ENCODE peak calls at places on chromosomes 3 and 15, in five cellular contexts. H is SK-N-SH, G is HEK293T, W is K562, V is GM12878. U is an unnamed sample.

GRCh38 chr3:51075221-51075775 is 309.8 kb upstream of the MANF start:
- DNase-seq in H (no peak), G (no peak), W (no peak), V (no peak), U (no peak)

GRCh38 chr3:49805884-49806701 is 3.0 kb downstream of the INKA1 start:
- DNase-seq in H (peak), G (no peak), W (peak), V (no peak), U (no peak)

GRCh38 chr3:78476076-78476475 is 1291.7 kb downstream of the ROBO1 start:
- DNase-seq in H (no peak), G (no peak), W (no peak), V (no peak), U (no peak)

GRCh38 chr3:72421786-72422185 is 426.5 kb downstream of the SHQ1 start:
- DNase-seq in H (no peak), G (no peak), W (no peak), V (no peak), U (peak)

GRCh38 chr3:178076718-178077117 is 459.5 kb upstream of the KCNMB2 start:
- DNase-seq in H (no peak), G (no peak), W (no peak), V (no peak), U (no peak)

GRCh38 chr3:71061581-71061980 is 521.9 kb downstream of the FOXP1 start:
- DNase-seq in H (no peak), G (no peak), W (no peak), V (no peak), U (no peak)

GRCh38 chr3:96370637-96371036 is 443.8 kb upstream of the EPHA6 start:
- DNase-seq in H (no peak), G (no peak), W (no peak), V (no peak), U (no peak)

GRCh38 chr3:108552267-108553159 is 36.7 kb downstream of the CIP2A start:
- DNase-seq in H (peak), G (no peak), W (no peak), V (no peak), U (peak)

GRCh38 chr3:178629430-178630178 is 93.4 kb downstream of the KCNMB2 start:
- DNase-seq in H (no peak), G (no peak), W (no peak), V (no peak), U (no peak)

GRCh38 chr15:49182128-49182527 is 12.1 kb downstream of the GALK2 start:
- DNase-seq in H (no peak), G (no peak), W (no peak), V (no peak), U (no peak)

GRCh38 chr15:30882861-30883433 is 20.8 kb upstream of the FAN1 start:
- DNase-seq in H (no peak), G (no peak), W (no peak), V (no peak), U (no peak)

GRCh38 chr3:61177450-61177849 is 73.8 kb downstream of the FHIT start:
- DNase-seq in H (no peak), G (no peak), W (no peak), V (no peak), U (no peak)

GRCh38 chr3:126294211-126294801 is 62.9 kb downstream of the KLF15 start:
- DNase-seq in H (no peak), G (no peak), W (no peak), V (no peak), U (no peak)

GRCh38 chr3:111903067-111903511 is 44.0 kb downstream of the PHLDB2 start:
- DNase-seq in H (no peak), G (no peak), W (no peak), V (no peak), U (no peak)

GRCh38 chr3:169227911-169228310 is 435.6 kb downstream of the MECOM start:
- DNase-seq in H (no peak), G (no peak), W (no peak), V (peak), U (no peak)

GRCh38 chr3:140091143-140091542 is 156.2 kb downstream of the CLSTN2 start:
- DNase-seq in H (no peak), G (no peak), W (no peak), V (no peak), U (no peak)

GRCh38 chr3:4990061-4990460 is 10.8 kb downstream of the BHLHE40 start:
- DNase-seq in H (no peak), G (no peak), W (no peak), V (no peak), U (no peak)

GRCh38 chr3:129305592-129306091 is 27.0 kb downstream of the HMCES start:
- DNase-seq in H (no peak), G (no peak), W (peak), V (no peak), U (no peak)

GRCh38 chr3:37940242-37940908 is 50.2 kb upstream of the VILL start:
- DNase-seq in H (no peak), G (no peak), W (peak), V (no peak), U (no peak)

GRCh38 chr3:30353711-30354467 is 252.5 kb upstream of the TGFBR2 start:
- DNase-seq in H (no peak), G (no peak), W (no peak), V (peak), U (no peak)

GRCh38 chr3:45551214-45552010 is 43.1 kb upstream of the LIMD1 start:
- DNase-seq in H (no peak), G (no peak), W (peak), V (no peak), U (peak)

DNA sequence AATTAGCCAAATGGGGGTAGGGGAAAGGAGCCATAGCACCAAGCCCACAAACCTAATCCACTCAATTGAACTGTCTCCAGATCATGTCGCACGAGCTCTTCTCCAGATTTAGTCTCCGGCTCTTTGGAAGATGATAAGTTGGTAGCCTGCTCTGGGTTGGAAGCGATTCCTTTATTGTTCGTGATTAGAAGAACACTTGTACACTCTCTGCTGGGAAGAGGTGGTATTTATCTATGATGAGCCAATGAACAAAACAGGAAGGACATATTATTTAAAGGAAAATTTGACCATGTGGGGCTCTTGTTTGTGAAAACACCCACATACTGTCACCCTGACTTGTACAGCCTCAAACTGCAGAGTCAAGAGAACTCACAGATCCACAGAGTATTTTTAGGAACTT is 54.4 kb downstream of the MYZAP start:
- DNase-seq in H (no peak), G (no peak), W (no peak), V (no peak), U (no peak)
- TF ChIP-seq FOXM1 in H (no peak), G (no peak), W (no peak), V (no peak), U (no peak)

GRCh38 chr3:60010778-60011177 is 961.0 kb upstream of the CFAP20DC start:
- DNase-seq in H (no peak), G (no peak), W (no peak), V (peak), U (no peak)
- TF ChIP-seq FOXM1 in H (no peak), G (no peak), W (no peak), V (peak), U (no peak)

DNA sequence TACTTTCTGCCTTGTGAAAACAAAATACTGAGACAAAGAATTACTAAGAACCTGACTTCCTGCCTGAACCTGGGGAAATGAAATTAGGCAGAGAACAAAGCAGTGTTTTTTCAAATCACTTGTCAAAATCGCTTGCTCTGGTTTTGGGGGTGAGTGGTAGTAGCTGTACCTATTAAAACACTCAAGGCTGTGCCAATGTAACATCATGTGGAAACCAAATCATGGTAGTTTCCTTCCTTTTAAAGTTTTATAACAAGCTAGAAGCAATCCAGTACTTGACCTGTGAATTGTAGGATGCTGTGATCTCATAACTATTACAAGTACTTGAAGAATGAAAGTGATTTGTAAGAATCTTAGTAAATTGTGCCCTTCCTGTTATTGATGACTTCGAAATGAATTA is 6.7 kb downstream of the CMTM8 start:
- DNase-seq in H (no peak), G (no peak), W (no peak), V (no peak), U (no peak)
- TF ChIP-seq FOXM1 in H (no peak), G (no peak), W (no peak), V (no peak), U (no peak)

GRCh38 chr3:185823280-185824044 is 1.4 kb downstream of the IGF2BP2 start:
- DNase-seq in H (peak), G (peak), W (peak), V (no peak), U (no peak)
- TF ChIP-seq FOXM1 in H (no peak), G (no peak), W (no peak), V (no peak), U (no peak)

DNA sequence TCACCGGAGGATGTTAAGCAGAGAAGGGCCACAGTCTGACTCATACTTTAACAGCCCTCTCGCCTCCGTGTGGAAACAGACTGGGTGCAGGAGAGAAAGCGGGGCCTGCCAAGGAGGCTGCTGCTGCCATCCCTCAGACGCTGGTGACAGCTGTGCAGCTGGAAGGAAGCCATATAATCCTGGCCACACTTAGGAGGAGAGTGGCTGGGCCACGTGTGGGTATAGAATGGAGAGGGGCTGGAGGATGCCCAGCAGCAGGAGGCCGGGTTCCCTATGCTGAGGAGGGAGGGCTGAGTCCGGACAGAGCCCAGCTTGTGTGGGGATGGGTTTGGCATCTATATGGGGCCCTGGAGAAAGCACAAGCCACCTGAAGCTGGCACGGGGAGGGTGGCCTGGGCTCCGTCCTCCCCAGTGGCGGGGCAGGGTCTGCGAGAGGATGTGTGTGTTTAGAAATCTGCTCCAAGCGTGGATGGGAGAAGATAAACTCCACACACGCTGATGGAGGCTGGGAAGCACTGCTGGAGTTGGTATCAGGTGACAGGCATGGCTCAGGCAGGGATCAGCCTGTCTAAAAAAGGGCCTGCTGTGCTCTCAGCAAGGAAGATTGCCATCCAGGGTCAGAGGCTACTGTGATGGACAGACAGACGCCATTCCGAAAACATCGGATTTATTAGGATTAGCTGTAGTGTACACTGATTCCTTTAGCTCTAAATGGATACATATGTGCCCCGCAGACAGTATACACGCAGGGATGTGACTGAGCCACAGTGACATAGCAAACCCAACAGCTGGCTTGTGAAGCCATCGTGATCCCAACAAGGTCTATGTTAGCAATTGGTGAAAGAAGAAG is 15.9 kb downstream of the ABTB1 start:
- DNase-seq in H (no peak), G (no peak), W (no peak), V (no peak), U (no peak)
- TF ChIP-seq FOXM1 in H (no peak), G (no peak), W (no peak), V (no peak), U (no peak)

DNA sequence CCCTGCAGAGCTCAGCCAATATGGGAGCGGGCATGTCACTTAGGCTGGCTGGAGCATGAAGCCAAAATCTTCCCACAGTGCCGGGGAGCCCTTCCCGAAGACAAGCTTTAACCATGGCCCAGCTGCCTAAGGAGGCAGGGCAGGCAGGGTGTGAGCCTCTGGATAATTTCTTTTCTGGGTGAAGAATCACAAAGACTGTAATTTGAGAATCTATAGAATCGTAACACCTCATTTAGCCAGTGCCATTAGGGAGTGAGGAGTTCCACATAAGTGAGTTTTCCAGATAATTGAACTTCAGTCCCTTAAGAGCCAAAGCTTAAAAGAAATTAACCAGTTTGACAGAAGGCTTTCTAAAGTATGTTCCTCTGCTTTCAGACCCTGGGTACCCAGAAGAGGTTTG is 40.3 kb upstream of the TLE3 start:
- DNase-seq in H (no peak), G (no peak), W (no peak), V (no peak), U (no peak)
- TF ChIP-seq FOXM1 in H (no peak), G (no peak), W (no peak), V (no peak), U (no peak)

GRCh38 chr3:189225431-189225830 is 53.7 kb downstream of the TPRG1 start:
- DNase-seq in H (no peak), G (no peak), W (no peak), V (no peak), U (no peak)

GRCh38 chr3:189227249-189227648 is 55.5 kb downstream of the TPRG1 start:
- DNase-seq in H (no peak), G (no peak), W (no peak), V (no peak), U (no peak)

GRCh38 chr3:189222927-189223706 is 51.3 kb downstream of the TPRG1 start:
- DNase-seq in H (no peak), G (no peak), W (no peak), V (no peak), U (no peak)
- TF ChIP-seq FOXM1 in H (no peak), G (no peak), W (no peak), V (no peak), U (no peak)

U was measured in HepG2.